ENCODE peak calls at places on chromosomes 13 and 19, in eight cellular contexts. A is NCI-H2171; U is GM23248; R is HS-27A; S is NCI-H2081; X is stimulated activated CD4-positive, alpha-beta T cell treated with anti-CD3 and anti-CD28 coated beads, Interleukin-12 subunit alpha, Interleukin-12 subunit beta, amount 100 ng/mL, for 4 hours; Q is NCI-H526; E is ovary. N is an unnamed sample.

GRCh38 chr19:4066682-4067395 is at the start of gene ZBTB7A:
- DNase-seq in E (peak; percentile 77), S (peak; percentile 64), U (peak; percentile 85), Q (peak; percentile 78), X (peak; percentile 67), R (no peak), A (no peak), N (peak; percentile 79)

GRCh38 chr13:38202730-38203129 is 146.9 kb upstream of the UFM1 start:
- DNase-seq in Q (no peak), A (no peak), R (no peak), S (no peak), U (peak; percentile 66), E (no peak), X (no peak), N (no peak)

GRCh38 chr13:44241638-44242037 is 132.0 kb upstream of the SERP2 start:
- DNase-seq in S (no peak), X (no peak), Q (no peak), R (no peak), E (no peak), A (no peak), U (no peak), N (no peak)

GRCh38 chr13:22187329-22187728 is 516.5 kb downstream of the FGF9 start:
- DNase-seq in E (no peak), A (no peak), Q (no peak), U (no peak), R (no peak), X (no peak), S (no peak), N (no peak)

GRCh38 chr19:51687791-51688664 is 5.1 kb upstream of the SPACA6 start:
- DNase-seq in U (peak; percentile 86), X (no peak), E (peak; percentile 74), A (no peak), R (peak; percentile 67), S (no peak), Q (peak; percentile 60), N (peak; percentile 57)

GRCh38 chr19:48400018-48400742 is 6.7 kb downstream of the GRIN2D start:
- DNase-seq in A (no peak), X (no peak), U (peak; percentile 95), E (no peak), R (no peak), S (peak; percentile 21), Q (peak; percentile 87), N (no peak)

GRCh38 chr19:5352229-5352763 is 11.7 kb upstream of the PTPRS start:
- DNase-seq in E (no peak), R (no peak), A (no peak), U (peak; percentile 20), Q (peak; percentile 11), S (no peak), X (no peak), N (no peak)

GRCh38 chr13:83753912-83754624 is 128.2 kb downstream of the SLITRK1 start:
- DNase-seq in Q (no peak), A (no peak), S (no peak), U (no peak), R (no peak), X (no peak), E (no peak), N (no peak)

GRCh38 chr13:20772401-20773131 is 1.2 kb downstream of the EEF1AKMT1 start:
- DNase-seq in Q (no peak), S (no peak), E (no peak), X (no peak), A (no peak), R (no peak), U (peak; percentile 50), N (no peak)

GRCh38 chr13:43728411-43728810 is 58.4 kb downstream of the ENOX1 start:
- DNase-seq in E (no peak), S (no peak), R (no peak), X (no peak), A (no peak), Q (no peak), U (no peak), N (no peak)

GRCh38 chr13:102839462-102839861 is 6.4 kb upstream of the ERCC5 start:
- DNase-seq in U (peak; percentile 55), X (no peak), Q (no peak), E (no peak), A (no peak), S (no peak), R (no peak), N (no peak)

N was measured in pancreas.